ENCODE peak calls at places on chromosomes 4 and X, in eight cellular contexts. F, N, T, G, Z, P, H and Y are unnamed samples.
A peak's percentile ranks its signal among the peaks of the same experiment; 100 is the strongest.

GRCh38 chrX:81377329-81377728 is 175.4 kb downstream of the SH3BGRL start:
- DNase-seq in F (no peak), N (no peak), T (no peak), G (peak; percentile 36), Z (peak; percentile 12), P (peak; percentile 26), H (peak; percentile 0), Y (no peak)

GRCh38 chrX:99394450-99394849 is 1015.6 kb downstream of the PCDH19 start:
- DNase-seq in F (no peak), N (no peak), T (no peak), G (no peak), Z (no peak), P (peak; percentile 33), H (peak; percentile 5), Y (no peak)

GRCh38 chrX:45710081-45710801 is 509.6 kb upstream of the DIPK2B start:
- DNase-seq in F (no peak), N (peak; percentile 69), T (peak; percentile 99), G (peak; percentile 76), Z (no peak), P (no peak), H (no peak), Y (no peak)

GRCh38 chrX:69501433-69501832 is 2.7 kb upstream of the NALF2 start:
- DNase-seq in F (peak; percentile 65), N (no peak), T (peak; percentile 48), G (no peak), Z (peak; percentile 6), P (peak; percentile 76), H (peak; percentile 52), Y (no peak)

GRCh38 chr4:184167576-184167975 is 50.1 kb downstream of the ENPP6 start:
- DNase-seq in F (no peak), N (no peak), T (no peak), G (no peak), Z (no peak), P (peak; percentile 87), H (no peak), Y (no peak)

GRCh38 chr4:141797966-141798365 is 161.6 kb downstream of the IL15 start:
- DNase-seq in F (no peak), N (no peak), T (no peak), G (no peak), Z (no peak), P (no peak), H (no peak), Y (no peak)

GRCh38 chr4:182307746-182308145 is 64.5 kb downstream of the TENM3 start:
- DNase-seq in F (no peak), N (no peak), T (peak; percentile 21), G (no peak), Z (no peak), P (no peak), H (no peak), Y (no peak)

GRCh38 chrX:43349363-43349762 is 306.7 kb upstream of the MAOA start:
- DNase-seq in F (peak; percentile 55), N (peak; percentile 1), T (peak; percentile 28), G (peak; percentile 30), Z (peak; percentile 40), P (peak; percentile 56), H (peak; percentile 44), Y (no peak)

GRCh38 chrX:69387559-69388487 is 116.3 kb upstream of the NALF2 start:
- DNase-seq in F (peak; percentile 80), N (no peak), T (peak; percentile 31), G (peak; percentile 11), Z (peak; percentile 54), P (peak; percentile 90), H (peak; percentile 45), Y (no peak)

GRCh38 chr4:161097821-161098220 is 1066.0 kb downstream of the FSTL5 start:
- DNase-seq in F (no peak), N (no peak), T (no peak), G (no peak), Z (no peak), P (no peak), H (no peak), Y (no peak)

GRCh38 chrX:29965634-29966033 is 249.7 kb upstream of the MAGEB2 start:
- DNase-seq in F (no peak), N (no peak), T (no peak), G (no peak), Z (no peak), P (peak; percentile 12), H (no peak), Y (no peak)

GRCh38 chrX:149569770-149570169 is 17.5 kb downstream of the MAGEA9B start:
- DNase-seq in F (no peak), N (no peak), T (no peak), G (no peak), Z (no peak), P (no peak), H (no peak), Y (no peak)

GRCh38 chr4:154189346-154189745 is 302.3 kb downstream of the DCHS2 start:
- DNase-seq in F (no peak), N (no peak), T (no peak), G (no peak), Z (no peak), P (no peak), H (no peak), Y (no peak)

GRCh38 chr4:40196724-40197281 is at the start of gene RHOH:
- DNase-seq in F (peak; percentile 58), N (no peak), T (no peak), G (no peak), Z (peak; percentile 69), P (peak; percentile 52), H (no peak), Y (no peak)

GRCh38 chr4:7191546-7192251 is 639 bp upstream of the SORCS2 start:
- DNase-seq in F (no peak), N (no peak), T (no peak), G (no peak), Z (no peak), P (no peak), H (no peak), Y (no peak)

GRCh38 chrX:39891781-39892180 is 206.0 kb downstream of the BCOR start:
- DNase-seq in F (no peak), N (peak; percentile 67), T (no peak), G (no peak), Z (no peak), P (no peak), H (no peak), Y (no peak)

GRCh38 chr4:48141048-48141447 is 7.0 kb upstream of the TXK start:
- DNase-seq in F (no peak), N (no peak), T (no peak), G (peak; percentile 56), Z (peak; percentile 41), P (peak; percentile 77), H (peak; percentile 20), Y (no peak)

GRCh38 chr4:15779336-15779735 is 1.2 kb downstream of the CD38 start:
- DNase-seq in F (peak; percentile 53), N (no peak), T (no peak), G (peak; percentile 60), Z (peak; percentile 2), P (peak; percentile 81), H (peak; percentile 46), Y (peak; percentile 47)

DNA sequence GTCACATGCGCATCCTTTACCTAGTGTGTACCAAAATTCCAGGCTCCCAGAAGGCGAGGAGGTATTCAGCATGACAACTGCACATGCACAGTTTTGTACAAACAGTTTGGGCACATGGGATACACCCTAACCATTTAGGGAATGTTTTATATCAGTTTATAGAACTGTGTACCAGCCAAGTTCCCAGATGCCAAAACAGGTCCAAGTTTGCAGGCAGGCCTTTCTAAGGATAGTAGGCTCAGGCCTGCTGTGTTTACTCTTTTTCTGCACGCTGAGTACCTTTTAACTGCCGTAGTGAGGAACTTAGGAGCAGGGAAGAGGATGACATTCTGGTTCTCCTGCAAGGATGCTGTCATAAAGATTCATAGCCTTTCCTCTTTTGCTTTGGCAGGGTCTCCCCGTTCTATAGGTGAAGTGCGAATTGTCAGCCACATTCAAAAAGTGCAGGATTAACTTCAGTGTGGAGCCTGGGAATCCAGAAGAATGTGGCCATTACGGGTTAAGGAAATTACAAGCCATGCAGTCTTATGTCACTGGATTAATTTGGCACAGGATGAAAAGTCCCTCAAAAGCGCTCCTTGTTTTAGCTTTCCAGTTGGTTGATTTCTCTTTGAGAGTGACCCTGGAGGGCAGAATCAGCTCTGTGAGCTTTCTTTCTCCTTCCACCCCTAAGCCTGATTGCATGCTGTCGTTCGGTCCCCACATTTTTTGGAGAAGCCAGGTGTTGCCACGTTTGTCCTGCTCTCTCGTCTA is 259.8 kb downstream of the ARHGAP10 start:
- DNase-seq in F (no peak), N (no peak), T (no peak), G (no peak), Z (no peak), P (no peak), H (no peak), Y (no peak)
- TF ChIP-seq POLR2AphosphoS5 in F (no peak), N (no peak), T (no peak), G (no peak), Z (no peak), P (no peak), H (no peak), Y (no peak)

GRCh38 chr4:61201562-61202099 is 1.5 kb downstream of the ADGRL3 start:
- DNase-seq in F (peak; percentile 63), N (no peak), T (no peak), G (no peak), Z (no peak), P (peak; percentile 50), H (no peak), Y (no peak)

GRCh38 chr4:61200991-61201526 is 933 bp downstream of the ADGRL3 start:
- DNase-seq in F (peak; percentile 62), N (no peak), T (no peak), G (no peak), Z (no peak), P (peak; percentile 74), H (no peak), Y (no peak)

GRCh38 chr4:61204353-61204752 is 4.2 kb downstream of the ADGRL3 start:
- DNase-seq in F (no peak), N (no peak), T (no peak), G (no peak), Z (no peak), P (peak; percentile 55), H (peak; percentile 51), Y (no peak)

GRCh38 chr4:61202100-61202637 is 2.0 kb downstream of the ADGRL3 start:
- DNase-seq in F (peak; percentile 60), N (no peak), T (no peak), G (no peak), Z (no peak), P (peak; percentile 61), H (no peak), Y (no peak)

GRCh38 chr4:61202638-61203495 is 2.7 kb downstream of the ADGRL3 start:
- DNase-seq in F (peak; percentile 63), N (no peak), T (no peak), G (no peak), Z (no peak), P (peak; percentile 63), H (no peak), Y (no peak)
- TF ChIP-seq EZH2 in F (peak; percentile 77), N (no peak), T (no peak), G (peak; percentile 23), Z (no peak), P (peak; percentile 87), H (peak; percentile 39), Y (no peak)

GRCh38 chr4:54268151-54268550 is 39.1 kb downstream of the PDGFRA start:
- DNase-seq in F (no peak), N (no peak), T (no peak), G (no peak), Z (no peak), P (no peak), H (no peak), Y (no peak)
- H3K36me3 ChIP-seq in F (no peaks in the 10 kb centered on the region), N (no peaks in the 10 kb centered on the region), T (no peaks in the 10 kb centered on the region), G (no peaks in the 10 kb centered on the region), Z (no peaks in the 10 kb centered on the region), P (no peaks in the 10 kb centered on the region), H (no peaks in the 10 kb centered on the region), Y (no peaks in the 10 kb centered on the region)

DNA sequence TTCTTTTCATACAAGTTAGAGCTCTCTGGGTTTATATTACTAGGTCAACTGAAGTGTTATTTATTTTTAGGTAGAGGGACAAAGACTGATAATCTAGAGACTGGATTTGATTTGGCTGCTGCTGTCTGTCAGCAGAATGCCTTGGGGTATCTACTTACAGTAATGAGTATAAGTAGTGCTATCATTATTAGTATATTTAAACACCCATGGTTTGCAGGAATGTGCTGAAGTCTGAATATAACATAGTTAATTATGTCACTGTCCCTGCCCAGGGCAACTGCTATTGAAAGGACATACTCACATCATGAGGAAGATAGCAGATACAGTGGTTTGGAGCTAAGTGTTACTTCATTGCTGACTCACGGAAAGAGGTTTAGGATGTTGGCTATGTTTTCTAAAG is 76.2 kb downstream of the PRRG1 start:
- DNase-seq in F (no peak), N (no peak), T (no peak), G (no peak), Z (no peak), P (no peak), H (no peak), Y (no peak)
- TF ChIP-seq POLR2AphosphoS5 in F (no peak), N (no peak), T (no peak), G (no peak), Z (no peak), P (no peak), H (no peak), Y (no peak)